ENCODE peak calls at places on chromosome 3, in ten cellular contexts. G is right atrium auricular region; E is hypothalamus; P is stimulated activated naive CD4-positive, alpha-beta T cell; I is HepG2; F is occipital lobe; T is dorsolateral prefrontal cortex; Y is activated naive CD4-positive, alpha-beta T cell; J is activated CD4-positive, alpha-beta T cell treated with anti-CD3 and anti-CD28 coated beads, Interleukin-2, amount 10 ng/mL, durations not matched to agents 7 days and 5 days; X is fibroblast of the aortic adventitia. R is an unnamed sample.

GRCh38 chr3:71393745-71394144 is 189.8 kb downstream of the FOXP1 start:
- DNase-seq in P (no peak), E (no peak), X (no peak), Y (no peak), G (no peak), I (no peak), F (no peak), T (no peak), J (no peak), R (no peak)

GRCh38 chr3:125140817-125141595 is 71.5 kb downstream of the SLC12A8 start:
- DNase-seq in Y (no peak), G (no peak), T (no peak), J (no peak), E (no peak), X (no peak), F (no peak), I (no peak), P (no peak), R (no peak)

GRCh38 chr3:185824467-185825378 is at the start of gene IGF2BP2:
- DNase-seq in T (no peak), Y (no peak), J (peak; percentile 55), G (peak; percentile 66), E (peak; percentile 30), I (peak; percentile 74), X (peak; percentile 76), F (no peak), P (peak; percentile 23), R (peak; percentile 81)

GRCh38 chr3:9109570-9109914 is 139.9 kb downstream of the SRGAP3 start:
- DNase-seq in I (no peak), F (no peak), Y (no peak), J (no peak), X (no peak), P (no peak), G (no peak), T (no peak), E (no peak), R (no peak)

GRCh38 chr3:149437286-149437685 is 37.2 kb upstream of the TM4SF4 start:
- DNase-seq in F (no peak), J (no peak), X (no peak), G (no peak), T (no peak), E (no peak), P (no peak), Y (no peak), I (no peak), R (no peak)

GRCh38 chr3:46857485-46858341 is 5.5 kb downstream of the MYL3 start:
- DNase-seq in J (no peak), X (no peak), Y (no peak), E (no peak), T (no peak), I (no peak), G (no peak), F (no peak), P (no peak), R (no peak)

GRCh38 chr3:113354307-113354706 is 87.0 kb downstream of the CFAP44 start:
- DNase-seq in F (no peak), G (no peak), J (no peak), P (no peak), E (no peak), T (no peak), X (peak; percentile 16), I (no peak), Y (no peak), R (peak; percentile 29)

GRCh38 chr3:114206342-114206741 is 27.5 kb upstream of the DRD3 start:
- DNase-seq in X (no peak), I (no peak), G (no peak), Y (no peak), T (no peak), J (no peak), F (no peak), E (no peak), P (no peak), R (no peak)

GRCh38 chr3:195147649-195148121 is 123.3 kb downstream of the XXYLT1 start:
- DNase-seq in F (no peak), X (peak; percentile 74), P (peak; percentile 13), I (no peak), E (no peak), G (no peak), J (peak; percentile 60), Y (no peak), T (no peak), R (no peak)

GRCh38 chr3:9727041-9727595 is 4.4 kb upstream of the BRPF1 start:
- DNase-seq in G (no peak), E (no peak), I (peak; percentile 42), F (no peak), J (peak; percentile 68), P (peak; percentile 73), T (no peak), X (no peak), Y (no peak), R (no peak)

GRCh38 chr3:138812806-138813205 is 21.9 kb downstream of the PIK3CB start:
- DNase-seq in X (peak; percentile 40), G (no peak), J (no peak), E (no peak), T (no peak), P (no peak), I (no peak), Y (no peak), F (no peak), R (no peak)

GRCh38 chr3:160576621-160577020 is 11.2 kb upstream of the KPNA4 start:
- DNase-seq in X (no peak), G (no peak), I (no peak), E (no peak), J (no peak), F (no peak), P (no peak), T (no peak), Y (no peak), R (no peak)

GRCh38 chr3:194352631-194353290 is 1.6 kb upstream of the CPN2 start:
- DNase-seq in F (no peak), G (no peak), J (no peak), I (no peak), Y (no peak), T (no peak), X (no peak), E (no peak), P (no peak), R (no peak)

GRCh38 chr3:141863497-141863896 is 12.9 kb upstream of the ATP1B3 start:
- DNase-seq in G (no peak), I (no peak), J (no peak), P (no peak), X (peak; percentile 47), Y (no peak), E (no peak), T (no peak), F (no peak), R (no peak)

GRCh38 chr3:71053495-71053894 is 530.0 kb downstream of the FOXP1 start:
- DNase-seq in P (no peak), I (no peak), J (no peak), X (no peak), T (no peak), F (no peak), Y (no peak), E (no peak), G (no peak), R (no peak)

GRCh38 chr3:125000661-125001060 is 55.1 kb downstream of the HEG1 start:
- DNase-seq in Y (no peak), P (no peak), J (no peak), I (no peak), T (no peak), F (no peak), E (no peak), X (no peak), G (no peak), R (no peak)

GRCh38 chr3:108099679-108100428 is 9.0 kb upstream of the CD47 start:
- DNase-seq in X (no peak), J (peak; percentile 33), I (no peak), Y (no peak), E (no peak), T (no peak), F (no peak), P (peak; percentile 55), G (no peak), R (no peak)

GRCh38 chr3:133928136-133928893 is 32.6 kb upstream of the RAB6B start:
- DNase-seq in J (no peak), I (no peak), F (no peak), P (no peak), Y (no peak), X (no peak), G (peak; percentile 50), E (no peak), T (no peak), R (no peak)

GRCh38 chr3:113070226-113071220 is 79.7 kb downstream of the GTPBP8 start:
- DNase-seq in J (no peak), X (peak; percentile 49), I (peak; percentile 12), E (no peak), P (no peak), Y (no peak), F (no peak), G (no peak), T (no peak), R (no peak)

GRCh38 chr3:69871256-69871655 is 128.3 kb upstream of the SAMMSON start:
- DNase-seq in F (no peak), I (no peak), Y (no peak), T (no peak), X (no peak), P (no peak), J (no peak), E (no peak), G (no peak), R (peak; percentile 39)

GRCh38 chr3:57694146-57694545 is 1.3 kb upstream of the DENND6A start:
- DNase-seq in F (no peak), T (no peak), P (no peak), X (no peak), Y (no peak), E (no peak), I (no peak), J (no peak), G (no peak), R (no peak)

GRCh38 chr3:124800511-124801374 is 70.5 kb downstream of the UMPS start:
- DNase-seq in P (no peak), Y (no peak), E (peak; percentile 39), F (no peak), X (peak; percentile 71), J (no peak), T (no peak), I (no peak), G (no peak), R (no peak)

GRCh38 chr3:191331443-191331842 is 1.1 kb upstream of the UTS2B start:
- DNase-seq in X (peak; percentile 31), J (no peak), E (no peak), F (no peak), P (no peak), Y (no peak), I (no peak), G (no peak), T (no peak), R (peak; percentile 59)

GRCh38 chr3:104411760-104412159 is 954.9 kb upstream of the ALCAM start:
- DNase-seq in F (no peak), G (no peak), Y (no peak), T (no peak), J (no peak), P (no peak), E (no peak), I (no peak), X (no peak), R (no peak)

GRCh38 chr3:81914254-81914653 is 152.8 kb upstream of the GBE1 start:
- DNase-seq in F (no peak), P (no peak), J (no peak), X (no peak), Y (no peak), I (no peak), T (no peak), E (no peak), G (no peak), R (no peak)

GRCh38 chr3:67819447-67819846 is 165.0 kb upstream of the SUCLG2 start:
- DNase-seq in F (no peak), Y (no peak), X (no peak), T (no peak), J (no peak), P (no peak), E (no peak), G (no peak), I (no peak), R (peak; percentile 3)